ENCODE peak calls at places on chromosomes 7 and 10, in eight cellular contexts. T is stomach; Z is activated T-cell treated with anti-CD3 and anti-CD28 coated beads for 1 hour; E is fibroblast of pulmonary artery; F is lung microvascular endothelial cell; G is AML-193; H is stimulated activated naive CD4-positive, alpha-beta T cell; M is H7. C is an unnamed sample.

GRCh38 chr10:21572578-21572977 is 38.5 kb downstream of the MLLT10 start:
- DNase-seq in T (no peak), Z (no peak), E (peak; percentile 55), F (peak; percentile 15), G (no peak), H (no peak), M (no peak), C (no peak)

GRCh38 chr10:123245264-123245663 is 91.1 kb downstream of the BUB3 start:
- DNase-seq in T (no peak), Z (no peak), E (no peak), F (no peak), G (no peak), H (no peak), M (peak; percentile 26), C (no peak)

GRCh38 chr7:42238709-42239395 is 1.8 kb upstream of the GLI3 start:
- DNase-seq in T (no peak), Z (no peak), E (peak; percentile 75), F (peak; percentile 16), G (no peak), H (no peak), M (peak; percentile 55), C (no peak)

GRCh38 chr10:35307297-35307696 is 29.0 kb upstream of the CCNY start:
- DNase-seq in T (no peak), Z (no peak), E (no peak), F (no peak), G (no peak), H (no peak), M (no peak), C (no peak)

GRCh38 chr10:86202226-86202625 is 164.4 kb downstream of the GRID1 start:
- DNase-seq in T (no peak), Z (no peak), E (no peak), F (no peak), G (no peak), H (no peak), M (no peak), C (no peak)

GRCh38 chr7:79604841-79605240 is 151.4 kb upstream of the MAGI2 start:
- DNase-seq in T (no peak), Z (no peak), E (no peak), F (no peak), G (no peak), H (no peak), M (no peak), C (no peak)

GRCh38 chr7:157488326-157488725 is 151.5 kb downstream of the DNAJB6 start:
- DNase-seq in T (peak; percentile 20), Z (no peak), E (no peak), F (no peak), G (no peak), H (no peak), M (no peak), C (no peak)

GRCh38 chr7:2084331-2084730 is 148.4 kb downstream of the MAD1L1 start:
- DNase-seq in T (no peak), Z (no peak), E (no peak), F (no peak), G (no peak), H (peak; percentile 58), M (no peak), C (no peak)

GRCh38 chr7:150631084-150631824 is 931 bp downstream of the GIMAP6 start:
- DNase-seq in T (no peak), Z (peak; percentile 51), E (no peak), F (peak; percentile 57), G (no peak), H (peak; percentile 58), M (no peak), C (no peak)

GRCh38 chr10:109963439-109963838 is 40.1 kb upstream of the XPNPEP1 start:
- DNase-seq in T (no peak), Z (no peak), E (no peak), F (no peak), G (no peak), H (no peak), M (no peak), C (no peak)

GRCh38 chr10:97701438-97702064 is 12.0 kb upstream of the MARVELD1 start:
- DNase-seq in T (peak; percentile 56), Z (peak; percentile 9), E (peak; percentile 83), F (peak; percentile 78), G (peak; percentile 77), H (peak; percentile 61), M (peak; percentile 85), C (peak; percentile 50)

GRCh38 chr7:113715981-113716870 is 202.6 kb downstream of the PPP1R3A start:
- DNase-seq in T (no peak), Z (no peak), E (no peak), F (no peak), G (no peak), H (no peak), M (no peak), C (no peak)

GRCh38 chr7:80642871-80643270 is 4.4 kb downstream of the CD36 start:
- DNase-seq in T (no peak), Z (no peak), E (no peak), F (no peak), G (peak; percentile 14), H (no peak), M (no peak), C (no peak)

C was measured in posterior cingulate gyrus.